ENCODE peak calls at places on chromosomes 6 and 20, in five cellular contexts. R, V, U, M and C are unnamed samples.

GRCh38 chr6:152669894-152670293 is 27.8 kb upstream of the MYCT1 start:
- DNase-seq in R (no peak), M (no peak), U (no peak), V (no peak), C (no peak)

GRCh38 chr20:22740829-22741228 is 156.5 kb upstream of the FOXA2 start:
- DNase-seq in M (no peak), V (no peak), R (no peak), U (no peak), C (no peak)

GRCh38 chr6:20688710-20689500 is 154.6 kb downstream of the CDKAL1 start:
- DNase-seq in M (no peak), R (no peak), V (no peak), U (no peak), C (no peak)

GRCh38 chr6:170052991-170053821 is 237.7 kb downstream of the DLL1 start:
- DNase-seq in U (no peak), M (no peak), V (no peak), R (no peak), C (peak)

GRCh38 chr6:108133594-108134179 is 32.1 kb upstream of the NR2E1 start:
- DNase-seq in M (no peak), V (peak), U (peak), R (peak), C (peak)

GRCh38 chr6:112296122-112296521 is 41.8 kb upstream of the LAMA4 start:
- DNase-seq in R (peak), U (peak), V (no peak), M (no peak), C (no peak)

GRCh38 chr6:144888621-144889020 is 603.5 kb downstream of the UTRN start:
- DNase-seq in M (no peak), U (no peak), R (no peak), V (no peak), C (no peak)

GRCh38 chr6:149863596-149863845 is 638 bp downstream of the LRP11 start:
- DNase-seq in R (no peak), V (no peak), M (peak), U (no peak), C (no peak)

GRCh38 chr6:151679941-151680340 is 127.5 kb upstream of the ESR1 start:
- DNase-seq in M (no peak), U (no peak), R (no peak), V (no peak), C (no peak)

GRCh38 chr6:38016824-38017223 is 197.3 kb downstream of the ZFAND3 start:
- DNase-seq in R (no peak), M (no peak), U (no peak), V (no peak), C (no peak)

GRCh38 chr20:34268851-34269668 is 27.8 kb downstream of the ASIP start:
- DNase-seq in V (peak), M (no peak), R (peak), U (no peak), C (peak)

GRCh38 chr20:62363920-62364851 is 2.9 kb downstream of the LAMA5 start:
- DNase-seq in V (peak), R (no peak), M (no peak), U (no peak), C (no peak)

GRCh38 chr20:40279390-40279789 is 409.6 kb downstream of the MAFB start:
- DNase-seq in R (no peak), U (no peak), M (no peak), V (no peak), C (no peak)

GRCh38 chr6:160398674-160399271 is 50.6 kb downstream of the SLC22A3 start:
- DNase-seq in U (no peak), M (no peak), R (no peak), V (no peak), C (no peak)

GRCh38 chr20:30610751-30611150 is 646.7 kb upstream of the DEFB115 start:
- DNase-seq in R (no peak), V (no peak), U (no peak), M (no peak), C (no peak)

GRCh38 chr6:5905431-5906339 is 101.0 kb downstream of the NRN1 start:
- DNase-seq in M (peak), U (no peak), V (no peak), R (no peak), C (peak)

GRCh38 chr20:40897177-40897700 is 131.4 kb upstream of the TOP1 start:
- DNase-seq in V (no peak), U (no peak), M (no peak), R (no peak), C (no peak)

GRCh38 chr6:40586800-40587201 is 363 bp downstream of the LRFN2 start:
- DNase-seq in R (peak), M (no peak), V (peak), U (peak), C (no peak)